ENCODE peak calls at places on chromosome 16, in eight cellular contexts. One of them, this sample, is unnamed.

GRCh38 chr16:86806838-86807351 is 228.5 kb downstream of the FOXL1 start:
- DNase-seq in smooth muscle cell of the brain vasculature: no peak
- DNase-seq in HL-60: no peak
- DNase-seq in astrocyte of the spinal cord: no peak
- DNase-seq in effector CD4-positive, alpha-beta T cell: no peak
- DNase-seq in stimulated activated CD8-positive, alpha-beta memory T cell treated with anti-CD3 and anti-CD28 coated beads, Interleukin-2, amount 100 ng/mL, for 48 hours: no peak
- DNase-seq in NCI-H510A treated with DMSO at 0.1 percent for 48 hours: no peak
- DNase-seq in non-pigmented ciliary epithelial cell: no peak
- DNase-seq in this sample: no peak

GRCh38 chr16:1772908-1773702 is at the start of gene MRPS34:
- DNase-seq in smooth muscle cell of the brain vasculature: peak; percentile 52
- DNase-seq in HL-60: peak; percentile 81
- DNase-seq in astrocyte of the spinal cord: peak; percentile 84
- DNase-seq in effector CD4-positive, alpha-beta T cell: peak; percentile 71
- DNase-seq in stimulated activated CD8-positive, alpha-beta memory T cell treated with anti-CD3 and anti-CD28 coated beads, Interleukin-2, amount 100 ng/mL, for 48 hours: peak; percentile 69
- DNase-seq in NCI-H510A treated with DMSO at 0.1 percent for 48 hours: peak; percentile 52
- DNase-seq in non-pigmented ciliary epithelial cell: no peak
- DNase-seq in this sample: no peak

GRCh38 chr16:47018223-47018891 is 44.9 kb upstream of the DNAJA2 start:
- DNase-seq in smooth muscle cell of the brain vasculature: no peak
- DNase-seq in HL-60: peak; percentile 34
- DNase-seq in astrocyte of the spinal cord: peak; percentile 5
- DNase-seq in effector CD4-positive, alpha-beta T cell: peak; percentile 9
- DNase-seq in stimulated activated CD8-positive, alpha-beta memory T cell treated with anti-CD3 and anti-CD28 coated beads, Interleukin-2, amount 100 ng/mL, for 48 hours: peak; percentile 17
- DNase-seq in NCI-H510A treated with DMSO at 0.1 percent for 48 hours: peak; percentile 68
- DNase-seq in non-pigmented ciliary epithelial cell: no peak
- DNase-seq in this sample: no peak

GRCh38 chr16:86502856-86503748 is 7.2 kb upstream of the FOXF1 start:
- DNase-seq in smooth muscle cell of the brain vasculature: no peak
- DNase-seq in HL-60: no peak
- DNase-seq in astrocyte of the spinal cord: no peak
- DNase-seq in effector CD4-positive, alpha-beta T cell: no peak
- DNase-seq in stimulated activated CD8-positive, alpha-beta memory T cell treated with anti-CD3 and anti-CD28 coated beads, Interleukin-2, amount 100 ng/mL, for 48 hours: no peak
- DNase-seq in NCI-H510A treated with DMSO at 0.1 percent for 48 hours: no peak
- DNase-seq in non-pigmented ciliary epithelial cell: no peak
- DNase-seq in this sample: no peak

GRCh38 chr16:74117798-74118197 is 178.8 kb upstream of the PSMD7 start:
- DNase-seq in smooth muscle cell of the brain vasculature: no peak
- DNase-seq in HL-60: no peak
- DNase-seq in astrocyte of the spinal cord: no peak
- DNase-seq in effector CD4-positive, alpha-beta T cell: no peak
- DNase-seq in stimulated activated CD8-positive, alpha-beta memory T cell treated with anti-CD3 and anti-CD28 coated beads, Interleukin-2, amount 100 ng/mL, for 48 hours: no peak
- DNase-seq in NCI-H510A treated with DMSO at 0.1 percent for 48 hours: no peak
- DNase-seq in non-pigmented ciliary epithelial cell: no peak
- DNase-seq in this sample: no peak

GRCh38 chr16:27498916-27499658 is 50.6 kb downstream of the GTF3C1 start:
- DNase-seq in smooth muscle cell of the brain vasculature: no peak
- DNase-seq in HL-60: no peak
- DNase-seq in astrocyte of the spinal cord: no peak
- DNase-seq in effector CD4-positive, alpha-beta T cell: no peak
- DNase-seq in stimulated activated CD8-positive, alpha-beta memory T cell treated with anti-CD3 and anti-CD28 coated beads, Interleukin-2, amount 100 ng/mL, for 48 hours: no peak
- DNase-seq in NCI-H510A treated with DMSO at 0.1 percent for 48 hours: no peak
- DNase-seq in non-pigmented ciliary epithelial cell: no peak
- DNase-seq in this sample: no peak

GRCh38 chr16:55294947-55295346 is 29.1 kb upstream of the IRX6 start:
- DNase-seq in smooth muscle cell of the brain vasculature: no peak
- DNase-seq in HL-60: no peak
- DNase-seq in astrocyte of the spinal cord: no peak
- DNase-seq in effector CD4-positive, alpha-beta T cell: no peak
- DNase-seq in stimulated activated CD8-positive, alpha-beta memory T cell treated with anti-CD3 and anti-CD28 coated beads, Interleukin-2, amount 100 ng/mL, for 48 hours: no peak
- DNase-seq in NCI-H510A treated with DMSO at 0.1 percent for 48 hours: no peak
- DNase-seq in non-pigmented ciliary epithelial cell: no peak
- DNase-seq in this sample: peak; percentile 37

GRCh38 chr16:51245306-51245705 is 94.2 kb upstream of the SALL1 start:
- DNase-seq in smooth muscle cell of the brain vasculature: no peak
- DNase-seq in HL-60: no peak
- DNase-seq in astrocyte of the spinal cord: no peak
- DNase-seq in effector CD4-positive, alpha-beta T cell: no peak
- DNase-seq in stimulated activated CD8-positive, alpha-beta memory T cell treated with anti-CD3 and anti-CD28 coated beads, Interleukin-2, amount 100 ng/mL, for 48 hours: no peak
- DNase-seq in NCI-H510A treated with DMSO at 0.1 percent for 48 hours: peak; percentile 37
- DNase-seq in non-pigmented ciliary epithelial cell: no peak
- DNase-seq in this sample: no peak

GRCh38 chr16:23155445-23156049 is 6.3 kb upstream of the USP31 start:
- DNase-seq in smooth muscle cell of the brain vasculature: no peak
- DNase-seq in HL-60: peak; percentile 5
- DNase-seq in astrocyte of the spinal cord: no peak
- DNase-seq in effector CD4-positive, alpha-beta T cell: no peak
- DNase-seq in stimulated activated CD8-positive, alpha-beta memory T cell treated with anti-CD3 and anti-CD28 coated beads, Interleukin-2, amount 100 ng/mL, for 48 hours: no peak
- DNase-seq in NCI-H510A treated with DMSO at 0.1 percent for 48 hours: peak; percentile 12
- DNase-seq in non-pigmented ciliary epithelial cell: no peak
- DNase-seq in this sample: no peak

GRCh38 chr16:83928341-83929055 is 24.5 kb upstream of the OSGIN1 start:
- DNase-seq in smooth muscle cell of the brain vasculature: no peak
- DNase-seq in HL-60: no peak
- DNase-seq in astrocyte of the spinal cord: peak; percentile 47
- DNase-seq in effector CD4-positive, alpha-beta T cell: no peak
- DNase-seq in stimulated activated CD8-positive, alpha-beta memory T cell treated with anti-CD3 and anti-CD28 coated beads, Interleukin-2, amount 100 ng/mL, for 48 hours: no peak
- DNase-seq in NCI-H510A treated with DMSO at 0.1 percent for 48 hours: no peak
- DNase-seq in non-pigmented ciliary epithelial cell: no peak
- DNase-seq in this sample: peak; percentile 63

GRCh38 chr16:87498324-87499188 is 5.7 kb upstream of the ZCCHC14 start:
- DNase-seq in smooth muscle cell of the brain vasculature: no peak
- DNase-seq in HL-60: no peak
- DNase-seq in astrocyte of the spinal cord: no peak
- DNase-seq in effector CD4-positive, alpha-beta T cell: no peak
- DNase-seq in stimulated activated CD8-positive, alpha-beta memory T cell treated with anti-CD3 and anti-CD28 coated beads, Interleukin-2, amount 100 ng/mL, for 48 hours: no peak
- DNase-seq in NCI-H510A treated with DMSO at 0.1 percent for 48 hours: no peak
- DNase-seq in non-pigmented ciliary epithelial cell: no peak
- DNase-seq in this sample: no peak

GRCh38 chr16:24253192-24253591 is 2.9 kb upstream of the CACNG3 start:
- DNase-seq in smooth muscle cell of the brain vasculature: no peak
- DNase-seq in HL-60: peak; percentile 22
- DNase-seq in astrocyte of the spinal cord: peak; percentile 15
- DNase-seq in effector CD4-positive, alpha-beta T cell: peak; percentile 23
- DNase-seq in stimulated activated CD8-positive, alpha-beta memory T cell treated with anti-CD3 and anti-CD28 coated beads, Interleukin-2, amount 100 ng/mL, for 48 hours: peak; percentile 13
- DNase-seq in NCI-H510A treated with DMSO at 0.1 percent for 48 hours: peak; percentile 13
- DNase-seq in non-pigmented ciliary epithelial cell: no peak
- DNase-seq in this sample: no peak

GRCh38 chr16:79767597-79768280 is 167.2 kb upstream of the MAF start:
- DNase-seq in smooth muscle cell of the brain vasculature: no peak
- DNase-seq in HL-60: no peak
- DNase-seq in astrocyte of the spinal cord: peak; percentile 36
- DNase-seq in effector CD4-positive, alpha-beta T cell: no peak
- DNase-seq in stimulated activated CD8-positive, alpha-beta memory T cell treated with anti-CD3 and anti-CD28 coated beads, Interleukin-2, amount 100 ng/mL, for 48 hours: no peak
- DNase-seq in NCI-H510A treated with DMSO at 0.1 percent for 48 hours: peak; percentile 42
- DNase-seq in non-pigmented ciliary epithelial cell: no peak
- DNase-seq in this sample: no peak

GRCh38 chr16:1456951-1457350 is 12.6 kb upstream of the CCDC154 start:
- DNase-seq in smooth muscle cell of the brain vasculature: no peak
- DNase-seq in HL-60: no peak
- DNase-seq in astrocyte of the spinal cord: no peak
- DNase-seq in effector CD4-positive, alpha-beta T cell: no peak
- DNase-seq in stimulated activated CD8-positive, alpha-beta memory T cell treated with anti-CD3 and anti-CD28 coated beads, Interleukin-2, amount 100 ng/mL, for 48 hours: no peak
- DNase-seq in NCI-H510A treated with DMSO at 0.1 percent for 48 hours: no peak
- DNase-seq in non-pigmented ciliary epithelial cell: no peak
- DNase-seq in this sample: no peak

GRCh38 chr16:73480381-73480780 is 432.5 kb upstream of the ZFHX3 start:
- DNase-seq in smooth muscle cell of the brain vasculature: no peak
- DNase-seq in HL-60: no peak
- DNase-seq in astrocyte of the spinal cord: no peak
- DNase-seq in effector CD4-positive, alpha-beta T cell: no peak
- DNase-seq in stimulated activated CD8-positive, alpha-beta memory T cell treated with anti-CD3 and anti-CD28 coated beads, Interleukin-2, amount 100 ng/mL, for 48 hours: no peak
- DNase-seq in NCI-H510A treated with DMSO at 0.1 percent for 48 hours: no peak
- DNase-seq in non-pigmented ciliary epithelial cell: no peak
- DNase-seq in this sample: no peak

GRCh38 chr16:24689128-24689527 is 40.3 kb upstream of the TNRC6A start:
- DNase-seq in smooth muscle cell of the brain vasculature: peak; percentile 21
- DNase-seq in HL-60: peak; percentile 7
- DNase-seq in astrocyte of the spinal cord: peak; percentile 48
- DNase-seq in effector CD4-positive, alpha-beta T cell: no peak
- DNase-seq in stimulated activated CD8-positive, alpha-beta memory T cell treated with anti-CD3 and anti-CD28 coated beads, Interleukin-2, amount 100 ng/mL, for 48 hours: no peak
- DNase-seq in NCI-H510A treated with DMSO at 0.1 percent for 48 hours: peak; percentile 53
- DNase-seq in non-pigmented ciliary epithelial cell: no peak
- DNase-seq in this sample: no peak